ENCODE peak calls at places on chromosomes 6 and 20, in seven cellular contexts. F, S, X, J, G, E and V are unnamed samples. For H3K9me3 and H3K4me1, the result is how much of the 10 kb centered on the place peaks cover.

GRCh38 chr20:25376886-25377285 is 13.7 kb downstream of the ABHD12 start:
- DNase-seq in S (no peak), X (no peak), J (no peak), G (no peak), E (no peak), F (no peak), V (no peak)

GRCh38 chr6:3804981-3805380 is 44.2 kb upstream of the FAM50B start:
- DNase-seq in F (no peak), E (no peak), G (no peak), J (no peak), S (no peak), X (no peak), V (no peak)

GRCh38 chr6:52779237-52779636 is 16.0 kb upstream of the GSTA2 start:
- DNase-seq in F (no peak), J (no peak), E (no peak), X (no peak), S (no peak), G (no peak), V (no peak)

GRCh38 chr6:90035047-90035678 is 140.9 kb downstream of the GJA10 start:
- DNase-seq in J (no peak), G (no peak), E (no peak), F (no peak), X (no peak), S (no peak), V (no peak)

GRCh38 chr20:32752458-32753250 is 9.4 kb upstream of the COMMD7 start:
- DNase-seq in F (peak), J (no peak), G (no peak), E (no peak), S (peak), X (peak), V (peak)

GRCh38 chr20:49984426-49985153 is 1.8 kb downstream of the SNAI1 start:
- DNase-seq in X (no peak), E (peak), F (no peak), J (no peak), S (no peak), G (no peak), V (no peak)

GRCh38 chr20:24781061-24781980 is 167.7 kb upstream of the CST7 start:
- DNase-seq in J (no peak), G (no peak), F (peak), S (no peak), E (no peak), X (peak), V (peak)

GRCh38 chr6:132731086-132731485 is 17.2 kb upstream of the VNN1 start:
- DNase-seq in F (no peak), E (peak), G (no peak), S (peak), X (no peak), J (no peak), V (no peak)

GRCh38 chr6:1972961-1973360 is 272.4 kb downstream of the GMDS start:
- DNase-seq in X (no peak), J (no peak), E (no peak), F (no peak), S (no peak), G (no peak), V (no peak)

GRCh38 chr6:43113431-43114260 is 37.5 kb downstream of the PTK7 start:
- DNase-seq in F (no peak), G (no peak), J (no peak), E (no peak), S (no peak), X (no peak), V (no peak)

GRCh38 chr20:42063176-42063575 is 445.0 kb upstream of the CHD6 start:
- DNase-seq in S (no peak), G (no peak), F (no peak), J (no peak), E (no peak), X (no peak), V (no peak)

GRCh38 chr20:49485563-49485962 is 3.1 kb upstream of the KCNB1 start:
- DNase-seq in F (no peak), X (no peak), E (no peak), G (no peak), S (no peak), J (no peak), V (no peak)

GRCh38 chr20:32609993-32610896 is 25.1 kb upstream of the NOL4L start:
- DNase-seq in J (no peak), X (no peak), E (no peak), F (no peak), S (no peak), G (no peak), V (no peak)

GRCh38 chr6:99241905-99242534 is 107.5 kb downstream of the FAXC start:
- DNase-seq in F (peak), S (peak), G (no peak), X (peak), J (no peak), E (no peak), V (no peak)

GRCh38 chr20:7231303-7231702 is 463.8 kb downstream of the BMP2 start:
- DNase-seq in G (no peak), E (no peak), X (no peak), F (no peak), S (no peak), J (no peak), V (no peak)

GRCh38 chr20:61525781-61526431 is 273.8 kb downstream of the CDH4 start:
- DNase-seq in X (no peak), G (no peak), F (no peak), S (peak), E (no peak), J (no peak), V (no peak)

GRCh38 chr20:43983359-43983758 is 68.7 kb downstream of the TOX2 start:
- DNase-seq in S (no peak), F (no peak), E (no peak), J (no peak), G (no peak), X (peak), V (peak)

GRCh38 chr6:162940426-162940825 is 212.7 kb downstream of the PACRG start:
- DNase-seq in J (no peak), F (no peak), G (no peak), E (no peak), S (no peak), X (no peak), V (no peak)

GRCh38 chr6:56483929-56484328 is 158.8 kb downstream of the DST start:
- DNase-seq in G (no peak), S (peak), F (no peak), E (no peak), J (no peak), X (no peak), V (no peak)

GRCh38 chr6:152232494-152233151 is 404.5 kb downstream of the SYNE1 start:
- DNase-seq in G (no peak), J (no peak), F (peak), X (no peak), E (no peak), S (peak), V (peak)

GRCh38 chr6:168964138-168964892 is 289.3 kb downstream of the THBS2 start:
- DNase-seq in X (no peak), F (no peak), J (no peak), S (peak), G (no peak), E (no peak), V (no peak)

GRCh38 chr20:38298768-38299288 is 5.1 kb upstream of the BPI start:
- DNase-seq in X (no peak), E (no peak), S (no peak), F (peak), J (no peak), G (peak), V (no peak)

GRCh38 chr20:18613553-18613952 is 25.7 kb downstream of the DTD1 start:
- DNase-seq in F (no peak), E (no peak), G (no peak), S (no peak), X (no peak), J (no peak), V (no peak)

GRCh38 chr20:35976012-35976411 is 7.6 kb downstream of the CNBD2 start:
- DNase-seq in G (no peak), E (no peak), J (no peak), F (no peak), X (no peak), S (no peak), V (no peak)

GRCh38 chr6:107116923-107117417 is 1.7 kb upstream of the BEND3 start:
- DNase-seq in E (no peak), G (no peak), J (no peak), X (no peak), S (no peak), F (no peak), V (no peak)
- TF ChIP-seq CTCF in E (no peak), G (no peak), J (no peak), X (no peak), S (no peak), F (no peak), V (no peak)

GRCh38 chr6:76262240-76262639 is 189.8 kb upstream of the IMPG1 start:
- DNase-seq in F (no peak), S (no peak), G (no peak), J (no peak), X (no peak), E (no peak), V (no peak)

DNA sequence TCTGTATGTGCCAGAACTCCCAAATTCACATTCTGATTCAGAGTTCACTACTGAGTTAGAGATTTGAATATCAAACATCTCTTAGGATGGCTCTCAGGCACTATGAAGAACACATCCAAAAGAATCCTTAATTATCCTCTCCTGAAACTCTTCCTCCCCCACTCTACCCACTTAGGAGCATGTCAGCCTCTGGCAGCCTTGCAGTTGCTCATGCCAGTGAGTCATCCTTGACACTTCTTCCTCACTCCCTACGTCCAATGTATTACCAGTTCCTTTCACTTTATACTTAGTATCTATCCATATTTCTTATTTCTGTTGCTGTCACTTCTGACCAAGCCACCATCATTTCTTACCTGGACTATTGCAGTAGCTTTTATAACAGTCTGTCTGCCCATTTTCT is 192.0 kb upstream of the IMPG1 start:
- DNase-seq in F (no peak), X (no peak), S (no peak), E (no peak), G (no peak), J (no peak), V (no peak)
- H3K9me3 ChIP-seq in F (under half), X (under half), S (under half), E (under half), G (under half), J (under half), V (under half)

GRCh38 chr6:134060491-134061106 is 8.2 kb upstream of the SLC2A12 start:
- DNase-seq in S (peak), G (no peak), E (peak), X (peak), F (no peak), J (no peak), V (no peak)
- H3K4me1 ChIP-seq in S (under half), G (under half), E (under half), X (under half), F (under half), J (under half), V (under half)

DNA sequence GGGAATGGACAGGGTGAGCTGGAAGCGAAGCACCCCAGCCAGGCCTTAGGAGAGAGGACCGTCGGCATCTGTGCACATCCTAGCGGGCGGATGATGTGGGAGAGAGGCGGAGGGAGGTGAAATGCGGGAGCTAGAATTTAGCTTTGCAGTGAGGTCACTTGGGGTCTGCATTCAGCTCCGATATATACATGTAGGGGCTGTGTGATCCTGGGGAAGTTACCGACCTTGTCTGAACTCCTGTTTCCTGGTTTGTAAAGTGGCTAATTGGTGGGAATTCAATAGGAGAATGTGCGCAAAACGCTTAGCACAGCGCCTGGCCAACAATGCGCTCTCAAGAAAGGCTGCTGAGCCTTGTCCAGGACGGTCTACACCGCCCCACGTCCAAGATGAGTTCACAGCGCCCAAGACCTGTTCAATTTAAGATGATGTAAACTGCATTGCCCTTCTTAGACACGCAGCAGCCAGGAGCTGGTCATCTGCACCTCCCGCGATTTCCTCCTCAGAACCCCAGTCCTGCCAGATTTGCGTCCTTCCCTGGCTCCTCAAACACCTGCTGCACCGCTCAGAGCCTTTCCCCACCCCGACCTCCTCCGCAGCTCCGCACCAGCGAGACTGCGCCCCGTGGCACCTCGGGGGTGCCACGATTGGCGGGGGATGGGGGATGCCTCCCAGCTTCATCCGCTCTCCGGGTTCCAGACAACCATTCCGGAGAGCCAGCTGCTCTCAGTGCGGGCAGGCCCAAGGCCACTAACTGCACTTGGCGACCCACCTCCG is 6.8 kb upstream of the TFAP2A start:
- DNase-seq in G (no peak), E (no peak), J (no peak), X (peak), S (no peak), F (no peak), V (no peak)
- TF ChIP-seq CTCF in G (no peak), E (no peak), J (no peak), X (no peak), S (no peak), F (no peak), V (no peak)

GRCh38 chr6:76533661-76534060 is 461.2 kb upstream of the IMPG1 start:
- DNase-seq in S (no peak), E (no peak), J (no peak), X (no peak), G (no peak), F (no peak), V (no peak)

GRCh38 chr6:76532647-76533046 is 460.2 kb upstream of the IMPG1 start:
- DNase-seq in J (no peak), G (no peak), X (no peak), S (no peak), F (no peak), E (no peak), V (no peak)
- H3K9me3 ChIP-seq in J (under half), G (under half), X (under half), S (under half), F (under half), E (under half), V (under half)

GRCh38 chr6:38149526-38149925 is 330.0 kb downstream of the ZFAND3 start:
- DNase-seq in J (no peak), E (no peak), G (no peak), F (peak), S (peak), X (peak), V (no peak)
- H3K4me1 ChIP-seq in J (under half), E (under half), G (under half), F (under half), S (under half), X (under half), V (under half)

GRCh38 chr6:111580826-111581505 is 24.7 kb downstream of the TRAF3IP2 start:
- DNase-seq in E (no peak), S (no peak), G (no peak), J (no peak), X (no peak), F (no peak), V (no peak)

GRCh38 chr6:111583986-111584385 is 21.7 kb downstream of the TRAF3IP2 start:
- DNase-seq in E (no peak), X (no peak), S (no peak), G (no peak), F (no peak), J (no peak), V (no peak)

GRCh38 chr6:111580401-111580800 is 25.3 kb downstream of the TRAF3IP2 start:
- DNase-seq in G (no peak), X (no peak), J (no peak), E (no peak), S (no peak), F (no peak), V (no peak)

GRCh38 chr6:111583221-111583620 is 22.5 kb downstream of the TRAF3IP2 start:
- DNase-seq in F (no peak), G (no peak), X (no peak), E (no peak), S (no peak), J (no peak), V (no peak)

DNA sequence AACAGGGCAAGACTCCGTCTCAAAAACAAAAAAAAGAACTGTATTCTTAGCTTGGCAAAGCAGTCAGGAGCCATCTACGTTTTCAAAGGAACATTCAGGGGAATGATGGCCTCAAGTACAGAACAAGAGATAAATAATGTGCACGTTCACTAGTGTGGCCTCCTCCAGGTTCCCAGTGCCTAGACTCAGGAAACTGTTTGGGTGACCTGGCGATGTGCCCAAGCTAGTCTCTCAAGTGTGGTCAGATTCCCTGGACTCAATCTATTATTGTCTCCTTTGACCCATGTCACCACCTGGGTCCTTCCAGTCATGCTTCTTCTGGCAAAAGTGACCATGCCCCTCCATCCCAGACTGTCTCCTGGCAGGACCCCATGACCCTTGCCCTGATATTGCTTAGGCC is 23.7 kb downstream of the TRAF3IP2 start:
- DNase-seq in S (no peak), F (no peak), X (no peak), J (no peak), E (no peak), G (no peak), V (no peak)
- TF ChIP-seq CTCF in S (no peak), F (no peak), X (no peak), J (no peak), E (no peak), G (no peak), V (no peak)